ENCODE peak calls at places on chromosomes 11 and 22, in nine cellular contexts. C is cardiac muscle cell, D is AG09309, W is heart left ventricle, T is AG09319, J is endothelial cell of umbilical vein, I is dermis microvascular lymphatic vessel endothelial cell, V is EL, S is NCI-H510A. L is an unnamed sample.

GRCh38 chr11:123519055-123519796 is 89.2 kb downstream of the GRAMD1B start:
- DNase-seq in S (no peak), T (no peak), I (no peak), J (no peak), D (no peak), V (peak; percentile 58), W (no peak), C (no peak), L (no peak)

GRCh38 chr11:57248780-57249383 is 11.8 kb upstream of the APLNR start:
- DNase-seq in I (peak; percentile 78), W (peak; percentile 80), V (peak; percentile 67), S (peak; percentile 5), D (peak; percentile 33), T (peak; percentile 40), C (peak; percentile 89), J (peak; percentile 76), L (peak; percentile 9)

GRCh38 chr11:120546312-120547205 is 35.0 kb downstream of the GRIK4 start:
- DNase-seq in D (peak; percentile 88), T (peak; percentile 83), W (no peak), I (peak; percentile 43), J (peak; percentile 44), S (no peak), C (no peak), V (peak; percentile 98), L (no peak)

GRCh38 chr11:46112961-46113617 is 8.2 kb downstream of the PHF21A start:
- DNase-seq in J (peak; percentile 58), V (peak; percentile 56), D (no peak), S (no peak), W (peak; percentile 26), C (peak; percentile 62), T (no peak), I (peak; percentile 74), L (peak; percentile 59)

GRCh38 chr11:17000987-17001386 is 13.2 kb downstream of the PLEKHA7 start:
- DNase-seq in I (no peak), V (no peak), T (no peak), S (no peak), W (no peak), C (no peak), D (no peak), J (no peak), L (no peak)

GRCh38 chr11:6505577-6506240 is 8.6 kb downstream of the DNHD1 start:
- DNase-seq in C (peak; percentile 29), S (no peak), W (no peak), V (peak; percentile 66), D (no peak), T (peak; percentile 24), I (peak; percentile 72), J (peak; percentile 67), L (peak; percentile 0)

GRCh38 chr11:14041565-14041964 is 79.0 kb downstream of the SPON1 start:
- DNase-seq in J (no peak), I (no peak), S (no peak), D (no peak), V (no peak), W (no peak), C (no peak), T (no peak), L (no peak)

GRCh38 chr11:3225826-3226750 is 6.1 kb downstream of the MRGPRE start:
- DNase-seq in T (no peak), D (no peak), S (no peak), J (no peak), C (no peak), V (no peak), I (no peak), W (no peak), L (no peak)

GRCh38 chr11:34188181-34188580 is 82.8 kb downstream of the NAT10 start:
- DNase-seq in S (no peak), J (no peak), I (no peak), W (no peak), D (no peak), V (no peak), C (peak; percentile 34), T (no peak), L (no peak)

GRCh38 chr22:38314992-38315800 is 2.0 kb downstream of the CSNK1E start:
- DNase-seq in T (no peak), S (peak; percentile 35), C (no peak), D (no peak), W (no peak), I (peak; percentile 48), J (peak; percentile 54), V (peak; percentile 36), L (peak; percentile 39)

GRCh38 chr22:30947163-30947820 is 21.3 kb downstream of the MORC2 start:
- DNase-seq in S (no peak), W (peak; percentile 22), T (no peak), C (no peak), I (peak; percentile 32), J (peak; percentile 12), V (no peak), D (no peak), L (no peak)

GRCh38 chr22:32353292-32353691 is 4.4 kb upstream of the RFPL3 start:
- DNase-seq in D (no peak), V (no peak), I (no peak), J (no peak), T (no peak), S (no peak), C (no peak), W (no peak), L (no peak)